ENCODE peak calls at places on chromosomes 3 and 15, in nine cellular contexts. R is RKO; I is stimulated activated naive CD4-positive, alpha-beta T cell treated with Interleukin-2 at 50 U/mL for 16 hours; V is Calu3; K is body of pancreas; H is right cardiac atrium; X is DMS 273 treated with DMSO at 0.1 percent for 48 hours; D is foreskin keratinocyte; O is HCT116. E is an unnamed sample.

GRCh38 chr3:139121513-139122220 is 77.0 kb upstream of the PRR23C start:
- DNase-seq in R (no peak), I (no peak), V (no peak), K (peak), H (no peak), X (no peak), D (no peak), O (no peak), E (no peak)

GRCh38 chr3:98797905-98798304 is 34.8 kb downstream of the ST3GAL6 start:
- DNase-seq in R (no peak), I (no peak), V (no peak), K (no peak), H (no peak), X (peak), D (no peak), O (no peak), E (no peak)

GRCh38 chr3:132726341-132726823 is 4.2 kb upstream of the NPHP3 start:
- DNase-seq in R (peak), I (no peak), V (no peak), K (no peak), H (no peak), X (peak), D (no peak), O (no peak), E (peak)

GRCh38 chr3:183158552-183159006 is 4.0 kb downstream of the LAMP3 start:
- DNase-seq in R (peak), I (peak), V (no peak), K (no peak), H (no peak), X (no peak), D (no peak), O (no peak), E (peak)

GRCh38 chr15:96331141-96331941 is 841 bp downstream of the NR2F2 start:
- DNase-seq in R (peak), I (no peak), V (peak), K (no peak), H (peak), X (no peak), D (no peak), O (no peak), E (peak)

GRCh38 chr15:39194431-39194830 is 386.4 kb upstream of the THBS1 start:
- DNase-seq in R (no peak), I (no peak), V (no peak), K (no peak), H (no peak), X (no peak), D (no peak), O (no peak), E (no peak)

GRCh38 chr3:98901032-98901464 is 447 bp downstream of the DCBLD2 start:
- DNase-seq in R (peak), I (peak), V (peak), K (peak), H (peak), X (no peak), D (no peak), O (no peak), E (peak)

GRCh38 chr15:61275901-61276300 is 46.8 kb upstream of the RORA start:
- DNase-seq in R (no peak), I (no peak), V (no peak), K (no peak), H (no peak), X (peak), D (no peak), O (no peak), E (peak)

GRCh38 chr15:73765778-73766177 is 12.6 kb upstream of the INSYN1 start:
- DNase-seq in R (no peak), I (no peak), V (no peak), K (no peak), H (no peak), X (no peak), D (no peak), O (no peak), E (no peak)

GRCh38 chr15:77181305-77182074 is 110.6 kb upstream of the TSPAN3 start:
- DNase-seq in R (no peak), I (no peak), V (no peak), K (no peak), H (no peak), X (no peak), D (no peak), O (no peak), E (no peak)

GRCh38 chr3:4313606-4314308 is 10.6 kb downstream of the SETMAR start:
- DNase-seq in R (peak), I (no peak), V (no peak), K (no peak), H (no peak), X (no peak), D (no peak), O (no peak), E (no peak)

GRCh38 chr3:17639257-17639656 is 103.2 kb downstream of the TBC1D5 start:
- DNase-seq in R (peak), I (no peak), V (no peak), K (no peak), H (no peak), X (no peak), D (peak), O (peak), E (no peak)

GRCh38 chr3:79040701-79041100 is 727.1 kb downstream of the ROBO1 start:
- DNase-seq in R (peak), I (no peak), V (no peak), K (no peak), H (no peak), X (no peak), D (peak), O (no peak), E (no peak)

GRCh38 chr3:155492841-155493240 is 199.4 kb upstream of the STRIT1 start:
- DNase-seq in R (no peak), I (no peak), V (no peak), K (no peak), H (no peak), X (no peak), D (no peak), O (no peak), E (no peak)

GRCh38 chr3:52349611-52350395 is 33.7 kb downstream of the DNAH1 start:
- DNase-seq in R (no peak), I (no peak), V (no peak), K (no peak), H (peak), X (no peak), D (no peak), O (no peak), E (no peak)

GRCh38 chr15:41288464-41288863 is 43.9 kb downstream of the OIP5 start:
- DNase-seq in R (peak), I (no peak), V (no peak), K (no peak), H (no peak), X (no peak), D (no peak), O (no peak), E (no peak)

GRCh38 chr3:36796896-36797295 is 32.5 kb upstream of the DCLK3 start:
- DNase-seq in R (peak), I (no peak), V (no peak), K (no peak), H (no peak), X (no peak), D (peak), O (no peak), E (peak)

GRCh38 chr15:45162771-45163507 is 24.8 kb downstream of the SHF start:
- DNase-seq in R (peak), I (peak), V (peak), K (peak), H (peak), X (peak), D (peak), O (peak), E (peak)

GRCh38 chr15:95990833-95991232 is 339.7 kb upstream of the NR2F2 start:
- DNase-seq in R (no peak), I (no peak), V (no peak), K (no peak), H (no peak), X (no peak), D (no peak), O (no peak), E (no peak)

GRCh38 chr3:189646902-189647542 is 15.8 kb downstream of the TP63 start:
- DNase-seq in R (no peak), I (no peak), V (no peak), K (no peak), H (no peak), X (no peak), D (no peak), O (no peak), E (no peak)

GRCh38 chr3:187966636-187967035 is 187.3 kb upstream of the LPP start:
- DNase-seq in R (no peak), I (no peak), V (no peak), K (no peak), H (no peak), X (no peak), D (no peak), O (no peak), E (no peak)

GRCh38 chr3:134971359-134971758 is 176.3 kb downstream of the EPHB1 start:
- DNase-seq in R (no peak), I (no peak), V (no peak), K (no peak), H (no peak), X (no peak), D (no peak), O (no peak), E (no peak)

GRCh38 chr3:10195692-10196091 is 31.0 kb downstream of the IRAK2 start:
- DNase-seq in R (no peak), I (no peak), V (no peak), K (no peak), H (no peak), X (no peak), D (no peak), O (no peak), E (no peak)

GRCh38 chr3:102715030-102715697 is 280.3 kb downstream of the ZPLD1 start:
- DNase-seq in R (peak), I (no peak), V (no peak), K (no peak), H (no peak), X (no peak), D (peak), O (peak), E (peak)

GRCh38 chr3:9932843-9933560 is 632 bp upstream of the CRELD1 start:
- DNase-seq in R (peak), I (peak), V (peak), K (peak), H (peak), X (peak), D (peak), O (peak), E (peak)

GRCh38 chr3:174223611-174224010 is 635.5 kb upstream of the NAALADL2 start:
- DNase-seq in R (no peak), I (no peak), V (no peak), K (no peak), H (no peak), X (no peak), D (no peak), O (no peak), E (no peak)

GRCh38 chr3:187880438-187880837 is 135.2 kb upstream of the BCL6 start:
- DNase-seq in R (no peak), I (no peak), V (no peak), K (no peak), H (no peak), X (no peak), D (peak), O (no peak), E (no peak)

GRCh38 chr3:127997961-127998360 is 54.3 kb upstream of the SEC61A1 start:
- DNase-seq in R (no peak), I (no peak), V (no peak), K (no peak), H (no peak), X (no peak), D (no peak), O (no peak), E (no peak)